ENCODE peak calls at places on chromosomes 12 and 14, in four cellular contexts. I, W, L and V are unnamed samples.

GRCh38 chr14:21978999-21979314 is 305.3 kb upstream of the OR4E1 start:
- DNase-seq in I (no peak), W (no peak), L (no peak), V (no peak)

GRCh38 chr12:5022465-5023061 is 21.1 kb upstream of the KCNA5 start:
- DNase-seq in I (no peak), W (peak), L (no peak), V (peak)

GRCh38 chr12:132904718-132905328 is 17.4 kb upstream of the CHFR start:
- DNase-seq in I (no peak), W (peak), L (no peak), V (peak)

GRCh38 chr12:43872396-43872795 is 36.5 kb downstream of the TMEM117 start:
- DNase-seq in I (no peak), W (no peak), L (no peak), V (no peak)

GRCh38 chr14:63747836-63748235 is 20.0 kb upstream of the SGPP1 start:
- DNase-seq in I (peak), W (no peak), L (no peak), V (no peak)

GRCh38 chr12:104352106-104352713 is 48.7 kb downstream of the EID3 start:
- DNase-seq in I (no peak), W (no peak), L (no peak), V (no peak)

GRCh38 chr14:31449971-31450610 is 7.2 kb downstream of the DTD2 start:
- DNase-seq in I (peak), W (peak), L (no peak), V (no peak)

GRCh38 chr12:121573949-121574520 is 6.8 kb downstream of the KDM2B start:
- DNase-seq in I (no peak), W (no peak), L (no peak), V (no peak)

GRCh38 chr12:96219700-96220206 is 25.6 kb downstream of the ELK3 start:
- DNase-seq in I (no peak), W (no peak), L (no peak), V (no peak)

GRCh38 chr14:55274760-55275159 is 3.5 kb downstream of the FBXO34 start:
- DNase-seq in I (no peak), W (no peak), L (no peak), V (no peak)

GRCh38 chr14:79404874-79405273 is 806.4 kb downstream of the DIO2 start:
- DNase-seq in I (no peak), W (no peak), L (no peak), V (no peak)

GRCh38 chr12:16165506-16165905 is 112.0 kb downstream of the SLC15A5 start:
- DNase-seq in I (peak), W (no peak), L (no peak), V (no peak)

GRCh38 chr14:54816450-54816849 is 86.2 kb downstream of the GCH1 start:
- DNase-seq in I (no peak), W (no peak), L (no peak), V (no peak)

GRCh38 chr12:17132336-17132735 is 526.4 kb upstream of the LMO3 start:
- DNase-seq in I (no peak), W (no peak), L (no peak), V (no peak)

GRCh38 chr12:34398366-34398705 is 376.0 kb downstream of the ALG10 start:
- DNase-seq in I (no peak), W (peak), L (no peak), V (no peak)

GRCh38 chr12:62522984-62523383 is 56.4 kb downstream of the MON2 start:
- DNase-seq in I (no peak), W (no peak), L (no peak), V (no peak)

GRCh38 chr12:109844091-109844490 is 10.9 kb upstream of the TRPV4 start:
- DNase-seq in I (no peak), W (no peak), L (no peak), V (no peak)

GRCh38 chr14:68939893-68940613 is 39.0 kb downstream of the ACTN1 start:
- DNase-seq in I (no peak), W (no peak), L (no peak), V (no peak)

GRCh38 chr12:111354511-111354910 is 14.4 kb downstream of the PHETA1 start:
- DNase-seq in I (no peak), W (no peak), L (no peak), V (no peak)

GRCh38 chr12:9731393-9731792 is 1.5 kb downstream of the CLECL1 start:
- DNase-seq in I (no peak), W (no peak), L (no peak), V (no peak)

GRCh38 chr12:9730591-9730990 is 2.3 kb downstream of the CLECL1 start:
- DNase-seq in I (no peak), W (no peak), L (no peak), V (no peak)

GRCh38 chr12:9732966-9733461 is at the start of gene CLECL1:
- DNase-seq in I (no peak), W (no peak), L (no peak), V (no peak)

GRCh38 chr12:9730011-9730410 is 2.9 kb downstream of the CLECL1 start:
- DNase-seq in I (no peak), W (no peak), L (no peak), V (no peak)

GRCh38 chr12:9731797-9732196 is 1.1 kb downstream of the CLECL1 start:
- DNase-seq in I (no peak), W (no peak), L (no peak), V (no peak)
- TF ChIP-seq SPI1 in I (no peak), W (no peak), L (peak), V (peak)

DNA sequence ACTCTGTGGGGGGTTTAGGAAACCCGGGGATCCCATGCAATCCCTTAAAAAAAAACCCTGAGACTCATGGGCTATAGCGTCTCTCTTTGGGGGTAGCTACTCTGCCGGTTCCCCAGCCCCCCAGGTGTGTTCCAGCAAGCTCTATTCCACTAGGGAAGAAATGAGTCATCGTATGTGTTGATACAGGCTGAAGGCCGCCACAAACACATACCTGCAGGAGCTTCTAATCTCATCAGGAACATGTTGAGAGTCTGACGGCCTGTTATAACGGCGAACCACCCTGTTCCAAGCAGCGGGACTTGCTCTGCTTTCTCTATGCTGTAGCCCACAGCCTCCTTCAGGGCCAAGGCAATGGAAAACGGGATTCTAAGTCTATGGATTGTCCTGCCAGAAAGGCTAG is 981 bp upstream of the KRT5 start:
- DNase-seq in I (no peak), W (no peak), L (no peak), V (no peak)
- TF ChIP-seq SPI1 in I (no peak), W (no peak), L (no peak), V (no peak)

GRCh38 chr12:130876758-130877157 is 4.9 kb downstream of the RAN start:
- DNase-seq in I (no peak), W (no peak), L (no peak), V (no peak)

GRCh38 chr12:130879781-130880389 is 8.0 kb downstream of the RAN start:
- DNase-seq in I (no peak), W (peak), L (no peak), V (no peak)

GRCh38 chr12:130879212-130879686 is 7.4 kb downstream of the RAN start:
- DNase-seq in I (no peak), W (peak), L (peak), V (peak)

GRCh38 chr12:130877333-130877732 is 5.5 kb downstream of the RAN start:
- DNase-seq in I (no peak), W (no peak), L (no peak), V (no peak)

GRCh38 chr12:130878193-130879185 is 6.6 kb downstream of the RAN start:
- DNase-seq in I (peak), W (peak), L (no peak), V (no peak)
- TF ChIP-seq SPI1 in I (no peak), W (no peak), L (no peak), V (no peak)

DNA sequence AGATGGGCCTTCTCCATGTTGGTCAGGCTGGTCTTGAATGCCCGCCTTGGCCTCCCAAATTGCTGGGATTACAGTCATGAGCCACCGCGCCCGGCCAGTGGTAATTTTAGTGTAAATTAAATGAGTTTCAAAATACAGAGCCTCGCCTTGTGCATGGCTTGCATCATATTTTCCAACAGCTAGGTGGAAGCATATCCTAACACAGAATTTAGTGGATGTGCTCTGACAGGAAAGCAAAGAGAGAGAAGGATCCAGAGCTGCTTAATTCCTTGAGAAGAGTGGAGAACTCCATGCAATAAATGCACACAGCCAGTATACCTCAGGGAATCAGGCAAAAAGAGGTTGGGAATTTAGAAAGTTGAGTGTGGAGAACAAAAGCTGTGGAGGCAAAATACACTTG is 2.5 kb downstream of the OR6C2 start:
- DNase-seq in I (no peak), W (no peak), L (no peak), V (no peak)
- TF ChIP-seq SPI1 in I (no peak), W (no peak), L (no peak), V (no peak)

GRCh38 chr14:104746951-104747481 is 5.9 kb upstream of the SIVA1 start:
- DNase-seq in I (no peak), W (no peak), L (no peak), V (no peak)
- TF ChIP-seq SPI1 in I (no peak), W (no peak), L (no peak), V (no peak)

GRCh38 chr12:3325736-3326135 is 165.3 kb upstream of the PRMT8 start:
- DNase-seq in I (no peak), W (no peak), L (no peak), V (no peak)

GRCh38 chr12:3320881-3321509 is 170.0 kb upstream of the PRMT8 start:
- DNase-seq in I (no peak), W (no peak), L (no peak), V (no peak)

GRCh38 chr12:3326156-3326849 is 164.7 kb upstream of the PRMT8 start:
- DNase-seq in I (no peak), W (no peak), L (no peak), V (no peak)

GRCh38 chr12:3321881-3322280 is 169.1 kb upstream of the PRMT8 start:
- DNase-seq in I (no peak), W (no peak), L (no peak), V (no peak)

GRCh38 chr12:3323002-3323685 is 167.9 kb upstream of the PRMT8 start:
- DNase-seq in I (no peak), W (no peak), L (no peak), V (no peak)
- TF ChIP-seq SPI1 in I (no peak), W (no peak), L (no peak), V (no peak)

DNA sequence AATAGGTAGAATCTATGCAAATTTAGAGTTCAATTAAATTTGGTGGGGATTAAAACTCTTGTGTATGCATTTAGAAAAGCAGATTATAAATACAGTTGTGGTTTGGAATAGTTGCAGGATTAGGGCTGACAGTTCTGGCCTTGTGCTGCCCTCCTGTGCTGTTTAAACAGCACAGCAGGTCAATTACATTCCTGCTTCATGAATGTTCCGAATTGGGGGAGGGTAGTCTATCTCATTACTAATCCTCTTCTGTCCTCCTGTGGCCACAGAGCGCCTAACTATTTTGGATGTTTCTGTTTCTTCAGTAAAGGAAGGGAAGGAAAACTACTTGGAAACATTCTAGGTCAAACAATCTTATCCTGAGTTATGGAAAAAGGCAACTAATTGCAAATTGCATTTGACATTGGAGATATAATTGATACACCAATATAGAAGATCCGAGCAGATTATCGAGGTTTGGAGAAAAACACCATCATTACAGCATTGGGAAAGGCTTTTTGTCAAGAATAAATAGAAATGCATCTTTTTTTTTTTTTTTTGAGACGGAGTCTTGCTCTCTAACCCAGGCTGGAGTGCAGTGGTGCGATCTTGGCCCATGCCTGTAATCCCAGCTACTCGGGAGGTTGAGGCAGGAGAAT is 8.7 kb upstream of the GPR19 start:
- DNase-seq in I (peak), W (peak), L (no peak), V (no peak)
- TF ChIP-seq SPI1 in I (no peak), W (no peak), L (no peak), V (no peak)

DNA sequence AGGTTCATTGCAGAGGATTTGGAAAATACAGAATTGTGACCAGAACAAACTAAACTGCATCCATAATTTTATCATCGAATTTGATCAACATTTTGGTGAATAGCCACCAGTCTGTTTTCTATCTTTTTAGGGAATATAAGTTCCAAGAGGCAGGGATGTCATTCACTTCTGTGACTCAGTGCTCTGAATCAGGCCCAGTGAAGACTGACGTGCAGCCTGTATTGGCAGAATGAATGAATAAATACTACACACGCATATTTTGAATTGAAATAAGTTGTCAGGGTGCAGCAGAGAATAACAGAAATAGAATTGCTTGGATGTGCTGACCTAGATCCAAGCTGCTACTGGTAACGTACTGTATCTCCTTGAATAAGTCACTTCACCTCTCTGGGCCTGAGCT is 1.3 kb upstream of the EMP1 start:
- DNase-seq in I (no peak), W (no peak), L (no peak), V (no peak)
- TF ChIP-seq SPI1 in I (no peak), W (no peak), L (no peak), V (no peak)

GRCh38 chr12:6269986-6270385 is 40.5 kb upstream of the PLEKHG6 start:
- DNase-seq in I (no peak), W (no peak), L (no peak), V (no peak)

GRCh38 chr12:6273209-6273928 is 37.1 kb upstream of the PLEKHG6 start:
- DNase-seq in I (no peak), W (no peak), L (no peak), V (no peak)

GRCh38 chr12:6271281-6271680 is 39.2 kb upstream of the PLEKHG6 start:
- DNase-seq in I (no peak), W (no peak), L (no peak), V (no peak)

GRCh38 chr12:6273931-6274687 is 36.4 kb upstream of the PLEKHG6 start:
- DNase-seq in I (no peak), W (peak), L (no peak), V (no peak)

DNA sequence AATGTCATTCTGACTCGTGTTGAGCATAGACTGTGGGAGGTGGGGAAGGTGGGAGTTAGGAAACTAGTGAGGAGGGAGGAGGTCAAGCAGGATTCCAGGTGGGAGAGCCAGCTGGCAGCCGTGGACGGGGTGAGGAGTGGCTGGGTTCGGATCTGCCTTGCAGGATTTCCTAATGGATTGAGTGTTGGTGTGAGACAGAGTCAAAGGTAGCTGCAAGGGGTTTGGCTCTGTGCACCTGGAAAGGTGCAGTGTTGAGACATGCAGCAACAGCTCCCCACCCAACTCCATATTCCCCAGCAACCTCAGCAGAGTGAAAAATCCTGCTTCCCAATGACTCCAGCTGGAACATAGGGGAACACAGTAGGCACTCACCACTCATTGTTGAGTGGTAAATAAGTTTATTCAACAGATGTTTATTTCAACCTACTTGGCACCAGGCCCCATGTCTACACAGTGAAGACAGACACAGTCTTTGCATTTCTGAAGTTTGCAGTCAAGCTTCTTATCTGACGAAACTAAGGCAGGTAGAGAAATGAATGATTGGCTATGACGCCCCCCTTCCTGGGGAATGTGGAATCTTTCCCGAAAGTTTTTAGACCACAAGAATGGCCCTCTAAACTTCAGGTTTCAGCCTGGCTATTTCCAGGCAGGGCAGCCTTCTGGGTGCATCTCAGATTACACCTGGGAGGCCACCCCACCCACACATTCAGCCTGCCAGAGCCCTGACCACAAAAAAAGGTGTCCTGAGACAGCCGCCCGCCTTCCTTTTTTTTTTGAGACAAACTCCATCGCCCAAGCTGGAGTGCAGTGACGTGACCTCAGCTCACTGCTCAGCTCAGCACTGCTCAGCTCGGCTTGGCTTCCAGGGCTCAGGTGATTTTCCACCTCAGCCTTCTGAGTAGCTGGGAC is 37.9 kb upstream of the PLEKHG6 start:
- DNase-seq in I (no peak), W (no peak), L (no peak), V (peak)
- TF ChIP-seq SPI1 in I (no peak), W (no peak), L (no peak), V (no peak)